ENCODE peak calls at places on chromosome X, in nine cellular contexts. C is uterus; V is PC-3; E is RWPE2; P is right atrium auricular region; R is dorsolateral prefrontal cortex; U is transverse colon; M is CD8-positive, alpha-beta memory T cell; L is fibroblast of lung. Z is an unnamed sample.

GRCh38 chrX:30196322-30196721 is 19.0 kb upstream of the MAGEB2 start:
- DNase-seq in L (peak; percentile 4), M (no peak), V (peak; percentile 38), P (no peak), R (no peak), E (no peak), C (no peak), U (no peak), Z (no peak)

GRCh38 chrX:72409993-72410392 is 104.3 kb upstream of the CITED1 start:
- DNase-seq in M (no peak), V (no peak), U (no peak), C (no peak), R (no peak), E (no peak), P (no peak), L (no peak), Z (no peak)

GRCh38 chrX:47091149-47091775 is 13.0 kb downstream of the RGN start:
- DNase-seq in L (peak; percentile 42), P (no peak), V (no peak), U (no peak), E (no peak), R (no peak), C (no peak), M (no peak), Z (no peak)

GRCh38 chrX:150507251-150507856 is 61.1 kb upstream of the MTM1 start:
- DNase-seq in L (peak; percentile 18), V (no peak), P (no peak), M (no peak), C (no peak), R (no peak), U (peak; percentile 32), E (no peak), Z (no peak)

GRCh38 chrX:16770970-16771482 is 15.2 kb upstream of the TXLNG start:
- DNase-seq in C (no peak), P (no peak), V (peak; percentile 1), R (no peak), U (no peak), L (no peak), M (no peak), E (no peak), Z (no peak)

GRCh38 chrX:40172169-40172979 is 74.6 kb upstream of the BCOR start:
- DNase-seq in C (peak; percentile 71), M (peak; percentile 51), L (peak; percentile 65), U (peak; percentile 64), P (no peak), V (peak; percentile 49), R (no peak), E (no peak), Z (no peak)

GRCh38 chrX:153379971-153380581 is 21.1 kb downstream of the PNMA6E start:
- DNase-seq in V (no peak), R (no peak), M (no peak), P (no peak), L (no peak), C (no peak), U (no peak), E (no peak), Z (no peak)

GRCh38 chrX:152020895-152021294 is 46.4 kb upstream of the GABRE start:
- DNase-seq in L (peak; percentile 36), C (no peak), R (no peak), U (no peak), P (no peak), V (no peak), E (no peak), M (no peak), Z (no peak)

GRCh38 chrX:103338663-103339062 is 8.6 kb downstream of the TCEAL7 start:
- DNase-seq in U (no peak), E (no peak), L (no peak), R (no peak), V (no peak), M (no peak), C (no peak), P (no peak), Z (no peak)

GRCh38 chrX:117972681-117973080 is 143.9 kb downstream of the KLHL13 start:
- DNase-seq in V (no peak), R (no peak), M (no peak), P (no peak), U (no peak), L (peak; percentile 40), E (no peak), C (no peak), Z (no peak)

GRCh38 chrX:117871796-117872195 is 244.8 kb downstream of the KLHL13 start:
- DNase-seq in R (no peak), C (no peak), L (no peak), P (no peak), V (no peak), M (no peak), E (no peak), U (no peak), Z (no peak)

GRCh38 chrX:17706676-17707075 is 30.6 kb upstream of the SCML1 start:
- DNase-seq in C (peak; percentile 19), E (no peak), L (peak; percentile 88), R (no peak), M (no peak), U (no peak), P (no peak), V (peak; percentile 43), Z (no peak)

DNA sequence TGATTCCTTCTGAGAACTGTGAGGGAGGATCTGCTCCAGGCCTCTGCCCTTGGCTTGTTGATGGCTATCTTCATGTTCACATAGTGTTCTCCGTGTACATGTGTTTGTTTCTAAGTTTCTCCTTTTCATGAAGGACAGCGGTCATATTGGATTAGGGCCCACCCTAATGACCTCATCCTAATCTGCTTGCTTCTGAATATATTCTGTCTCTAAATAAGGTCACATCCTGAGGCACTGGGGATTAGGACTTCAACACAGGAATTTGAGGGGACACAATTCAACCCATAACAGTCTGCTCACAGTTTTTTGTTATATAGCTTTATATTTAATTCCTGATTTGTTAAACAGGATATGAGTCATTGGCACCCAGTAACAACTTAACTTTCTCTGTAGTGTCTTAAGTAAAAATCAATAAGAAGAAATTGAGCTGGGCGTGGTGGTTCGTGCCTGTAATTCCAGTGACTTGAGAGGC is 154.3 kb upstream of the SMIM10 start:
- DNase-seq in R (no peak), M (no peak), C (no peak), V (peak; percentile 33), P (no peak), U (no peak), E (no peak), L (peak; percentile 46), Z (no peak)
- H3K27ac ChIP-seq in R (no peak overlapping the region), M (peak overlapping the region; percentile 20), C (no peak overlapping the region), V (peak overlapping the region; percentile 18), P (no peak overlapping the region), U (no peak overlapping the region), E (peak overlapping the region; percentile 41), L (no peak overlapping the region), Z (no peak overlapping the region)

GRCh38 chrX:71215335-71215912 is 7.6 kb upstream of the GJB1 start:
- DNase-seq in E (no peak), C (no peak), R (no peak), V (no peak), L (no peak), U (no peak), P (no peak), M (no peak), Z (no peak)

GRCh38 chrX:71216446-71216845 is 6.6 kb upstream of the GJB1 start:
- DNase-seq in P (no peak), U (peak; percentile 17), E (no peak), C (no peak), V (no peak), R (no peak), M (no peak), L (no peak), Z (no peak)

GRCh38 chrX:71214604-71215334 is 8.3 kb upstream of the GJB1 start:
- DNase-seq in U (peak; percentile 85), V (no peak), C (no peak), E (no peak), R (no peak), M (no peak), L (no peak), P (no peak), Z (no peak)

GRCh38 chrX:71212536-71212935 is 10.5 kb upstream of the GJB1 start:
- DNase-seq in R (no peak), L (no peak), P (no peak), E (no peak), V (peak; percentile 42), M (no peak), U (no peak), C (no peak), Z (no peak)

GRCh38 chrX:71214152-71214551 is 8.9 kb upstream of the GJB1 start:
- DNase-seq in R (no peak), M (no peak), U (no peak), V (no peak), C (no peak), E (no peak), L (no peak), P (no peak), Z (no peak)
- H3K27ac ChIP-seq in R (no peak overlapping the region), M (no peak overlapping the region), U (peak overlapping the region; percentile 61), V (no peak overlapping the region), C (no peak overlapping the region), E (no peak overlapping the region), L (no peak overlapping the region), P (no peak overlapping the region), Z (no peak overlapping the region)

DNA sequence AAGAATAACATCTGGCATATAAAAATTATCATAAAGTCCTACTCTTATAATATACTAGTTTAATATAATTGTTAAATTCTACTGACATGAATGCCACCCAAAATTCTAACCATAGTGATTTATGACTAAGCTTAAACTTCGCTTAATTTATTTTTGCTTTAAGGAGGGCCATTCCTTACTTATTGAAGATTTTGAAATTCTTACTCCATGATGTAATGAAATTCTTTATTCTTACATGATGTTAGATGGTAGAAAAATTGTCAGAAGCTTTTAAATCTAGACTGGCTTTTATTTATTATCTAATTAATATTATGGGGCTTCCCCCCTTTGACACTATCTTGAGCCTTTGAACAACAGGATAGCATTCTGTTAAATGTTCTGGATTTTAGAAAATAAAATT is 19.5 kb upstream of the SUPT20HL2 start:
- DNase-seq in R (no peak), E (no peak), P (no peak), V (no peak), C (no peak), U (no peak), L (peak; percentile 24), M (no peak), Z (no peak)
- H3K27ac ChIP-seq in R (no peak overlapping the region), E (no peak overlapping the region), P (no peak overlapping the region), V (no peak overlapping the region), C (no peak overlapping the region), U (no peak overlapping the region), L (no peak overlapping the region), M (no peak overlapping the region), Z (no peak overlapping the region)

GRCh38 chrX:107773906-107774435 is 1.6 kb downstream of the TSC22D3 start:
- DNase-seq in C (no peak), E (no peak), V (no peak), P (no peak), L (no peak), M (no peak), U (no peak), R (no peak), Z (no peak)

GRCh38 chrX:107776649-107777535 is 641 bp upstream of the NCBP2L start:
- DNase-seq in P (peak; percentile 91), V (peak; percentile 94), C (peak; percentile 92), U (peak; percentile 80), L (peak; percentile 80), R (peak; percentile 77), M (peak; percentile 84), E (peak; percentile 57), Z (peak; percentile 67)

GRCh38 chrX:107777536-107777832 is at the start of gene NCBP2L:
- DNase-seq in M (no peak), V (no peak), L (no peak), R (no peak), P (no peak), E (no peak), U (no peak), C (no peak), Z (no peak)

GRCh38 chrX:107775000-107775733 is 420 bp downstream of the TSC22D3 start:
- DNase-seq in R (no peak), M (peak; percentile 42), V (no peak), U (peak; percentile 15), L (no peak), E (no peak), P (no peak), C (no peak), Z (no peak)

GRCh38 chrX:107775734-107776511 is at the start of gene TSC22D3:
- DNase-seq in P (peak; percentile 86), V (peak; percentile 70), R (peak; percentile 71), C (peak; percentile 82), E (peak; percentile 73), M (peak; percentile 75), U (peak; percentile 81), L (peak; percentile 54), Z (peak; percentile 38)
- H3K27ac ChIP-seq in P (peak within 1 kb of the TSS; percentile 78), V (no peak within 1 kb of the TSS), R (peak within 1 kb of the TSS; percentile 32), C (peak within 1 kb of the TSS; percentile 84), E (peak within 1 kb of the TSS; percentile 21), M (peak within 1 kb of the TSS; percentile 43), U (peak within 1 kb of the TSS; percentile 88), L (no peak within 1 kb of the TSS), Z (peak within 1 kb of the TSS; percentile 60)